ENCODE peak calls at places on chromosome 2, in nine cellular contexts. J is uterus, W is right atrium auricular region, G is right lobe of liver, L is body of pancreas, F is right cardiac atrium, Z is H9, K is aorta, U is OCI-LY7. X is an unnamed sample.

GRCh38 chr2:79292936-79293335 is 133.4 kb upstream of the REG3A start:
- DNase-seq in J (no peak), W (no peak), G (no peak), L (no peak), F (no peak), Z (no peak), K (no peak), U (no peak), X (no peak)

GRCh38 chr2:55901941-55902340 is 21.6 kb downstream of the EFEMP1 start:
- DNase-seq in J (no peak), W (no peak), G (no peak), L (no peak), F (no peak), Z (no peak), K (no peak), U (no peak), X (no peak)

GRCh38 chr2:152464853-152465470 is 130.0 kb downstream of the FMNL2 start:
- DNase-seq in J (no peak), W (no peak), G (no peak), L (no peak), F (no peak), Z (no peak), K (no peak), U (no peak), X (no peak)

GRCh38 chr2:36389081-36389480 is 33.5 kb downstream of the CRIM1 start:
- DNase-seq in J (no peak), W (no peak), G (no peak), L (no peak), F (no peak), Z (no peak), K (no peak), U (no peak), X (no peak)

GRCh38 chr2:223180463-223180862 is 128.5 kb downstream of the KCNE4 start:
- DNase-seq in J (no peak), W (no peak), G (no peak), L (no peak), F (no peak), Z (no peak), K (no peak), U (no peak), X (no peak)

GRCh38 chr2:43605851-43606250 is 10.0 kb upstream of the THADA start:
- DNase-seq in J (no peak), W (no peak), G (no peak), L (no peak), F (no peak), Z (no peak), K (no peak), U (no peak), X (no peak)

GRCh38 chr2:178700922-178701342 is 106.3 kb downstream of the TTN start:
- DNase-seq in J (no peak), W (no peak), G (no peak), L (no peak), F (no peak), Z (no peak), K (no peak), U (peak; percentile 36), X (no peak)

GRCh38 chr2:66301073-66301766 is 133.7 kb upstream of the MEIS1 start:
- DNase-seq in J (peak; percentile 65), W (peak; percentile 68), G (no peak), L (no peak), F (peak; percentile 87), Z (no peak), K (peak; percentile 67), U (no peak), X (no peak)

GRCh38 chr2:219128401-219128800 is 32.2 kb downstream of the NHEJ1 start:
- DNase-seq in J (no peak), W (no peak), G (no peak), L (no peak), F (peak; percentile 50), Z (no peak), K (no peak), U (no peak), X (no peak)
- H3K27ac ChIP-seq in J (no peak overlapping the region), W (no peak overlapping the region), G (no peak overlapping the region), L (no peak overlapping the region), F (no peak overlapping the region), Z (no peak overlapping the region), K (no peak overlapping the region), U (no peak overlapping the region), X (no peak overlapping the region)

DNA sequence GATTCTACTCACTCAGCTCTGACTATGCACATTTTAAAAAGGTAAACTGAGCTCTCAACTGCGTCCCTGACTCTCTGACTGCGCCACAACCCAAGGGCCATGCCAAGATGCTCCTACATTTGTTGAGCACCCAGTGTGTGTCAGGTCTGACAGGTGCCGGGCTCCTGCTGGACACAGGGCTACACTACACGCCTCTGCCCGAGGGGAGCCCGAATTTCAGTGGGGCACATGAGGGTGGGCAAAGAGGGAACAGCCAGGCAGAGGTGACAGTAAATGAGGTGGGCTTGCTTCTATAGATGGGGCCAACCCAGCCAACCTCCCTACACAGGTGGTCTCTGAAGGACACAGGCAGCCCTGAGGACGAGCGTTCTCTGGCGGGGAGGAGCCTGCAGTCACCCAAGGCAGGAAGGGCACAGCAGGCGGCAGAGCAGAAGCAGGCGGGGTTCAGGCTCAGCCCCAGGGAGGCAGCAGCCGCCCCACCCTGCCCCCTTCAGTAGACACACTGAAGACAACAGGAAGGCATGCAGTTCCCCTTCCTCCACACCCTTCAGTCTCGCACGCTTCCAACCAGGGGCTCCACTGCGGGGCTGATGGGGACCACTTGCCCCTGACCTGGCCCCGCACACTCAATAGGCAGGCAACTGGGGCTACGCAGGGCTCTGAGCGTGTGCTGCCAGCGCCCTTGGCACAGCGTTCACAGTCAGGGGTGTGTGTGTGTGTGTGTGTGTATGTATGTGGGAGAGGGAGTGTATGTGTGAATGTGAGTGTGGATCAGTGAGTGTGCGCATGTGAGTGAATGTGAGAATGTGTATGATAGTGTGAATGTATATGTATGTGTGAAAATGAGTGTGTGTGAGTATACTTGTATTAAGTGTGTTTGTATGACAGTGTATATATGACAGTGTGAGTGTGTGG is 98.4 kb downstream of the UXS1 start:
- DNase-seq in J (no peak), W (no peak), G (no peak), L (no peak), F (peak; percentile 73), Z (no peak), K (peak; percentile 62), U (no peak), X (no peak)
- H3K27ac ChIP-seq in J (no peak overlapping the region), W (no peak overlapping the region), G (no peak overlapping the region), L (no peak overlapping the region), F (no peak overlapping the region), Z (no peak overlapping the region), K (no peak overlapping the region), U (no peak overlapping the region), X (peak overlapping the region; percentile 42)

GRCh38 chr2:31266804-31267203 is 32.9 kb downstream of the EHD3 start:
- DNase-seq in J (no peak), W (no peak), G (no peak), L (no peak), F (no peak), Z (no peak), K (no peak), U (no peak), X (no peak)
- H3K27ac ChIP-seq in J (no peak overlapping the region), W (no peak overlapping the region), G (no peak overlapping the region), L (no peak overlapping the region), F (no peak overlapping the region), Z (no peak overlapping the region), K (no peak overlapping the region), U (no peak overlapping the region), X (no peak overlapping the region)

GRCh38 chr2:159136405-159136804 is 150.1 kb downstream of the WDSUB1 start:
- DNase-seq in J (no peak), W (no peak), G (no peak), L (no peak), F (no peak), Z (no peak), K (no peak), U (no peak), X (no peak)

GRCh38 chr2:159140070-159140774 is 146.3 kb downstream of the WDSUB1 start:
- DNase-seq in J (no peak), W (no peak), G (no peak), L (no peak), F (no peak), Z (no peak), K (no peak), U (no peak), X (no peak)

GRCh38 chr2:159138642-159139182 is 147.8 kb downstream of the WDSUB1 start:
- DNase-seq in J (no peak), W (no peak), G (no peak), L (no peak), F (no peak), Z (no peak), K (no peak), U (no peak), X (no peak)

GRCh38 chr2:159137511-159138101 is 148.9 kb downstream of the WDSUB1 start:
- DNase-seq in J (no peak), W (no peak), G (no peak), L (no peak), F (no peak), Z (no peak), K (no peak), U (no peak), X (no peak)

DNA sequence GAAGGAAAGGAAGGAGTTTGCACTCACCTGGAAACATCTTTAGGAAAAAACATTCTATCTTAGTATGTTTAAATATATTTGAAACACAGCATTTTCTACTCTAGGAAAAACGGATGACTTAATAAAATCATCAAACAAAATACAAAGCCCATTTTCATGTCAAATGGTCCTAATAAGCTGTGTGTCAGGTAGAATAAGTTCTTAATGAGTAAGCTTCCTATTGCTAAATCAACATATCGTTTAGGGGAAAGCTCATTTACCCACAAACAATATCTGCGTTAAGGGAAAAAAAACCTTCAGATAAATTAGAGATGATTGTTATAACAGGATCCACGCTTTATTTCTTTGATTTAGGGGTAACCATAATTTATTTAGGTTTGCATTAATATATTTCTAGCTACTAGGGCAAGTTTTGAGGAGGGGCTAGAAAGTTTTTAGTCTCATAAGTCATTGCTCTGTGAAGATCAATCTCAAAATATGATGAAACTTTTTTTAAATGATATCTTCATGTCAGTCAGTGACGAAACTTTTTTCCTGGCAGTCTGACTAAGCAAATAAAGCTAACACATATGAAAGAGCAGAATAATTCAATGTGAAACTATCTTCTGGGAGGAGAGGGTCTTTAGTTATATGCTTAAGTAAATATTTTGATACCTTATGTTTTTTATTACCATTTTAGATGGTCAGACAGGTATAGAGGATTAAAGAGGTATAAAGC is 147.1 kb downstream of the WDSUB1 start:
- DNase-seq in J (no peak), W (no peak), G (no peak), L (no peak), F (no peak), Z (no peak), K (no peak), U (no peak), X (no peak)
- H3K27ac ChIP-seq in J (no peak overlapping the region), W (peak overlapping the region; percentile 81), G (no peak overlapping the region), L (no peak overlapping the region), F (peak overlapping the region; percentile 61), Z (no peak overlapping the region), K (no peak overlapping the region), U (no peak overlapping the region), X (peak overlapping the region; percentile 28)

GRCh38 chr2:237701859-237702370 is 74.5 kb downstream of the LRRFIP1 start:
- DNase-seq in J (no peak), W (no peak), G (no peak), L (no peak), F (no peak), Z (no peak), K (no peak), U (no peak), X (no peak)
- H3K27ac ChIP-seq in J (peak overlapping the region; percentile 98), W (peak overlapping the region; percentile 80), G (peak overlapping the region; percentile 24), L (no peak overlapping the region), F (peak overlapping the region; percentile 69), Z (peak overlapping the region; percentile 7), K (peak overlapping the region; percentile 70), U (peak overlapping the region; percentile 29), X (peak overlapping the region; percentile 83)